ENCODE peak calls at places on chromosomes 11 and 22, in ten cellular contexts. X, S, F, R, P, Z, C, M, G and L are unnamed samples.

GRCh38 chr11:65440831-65441499 is 18.4 kb downstream of the NEAT1 start:
- DNase-seq in F (no peak), G (no peak), R (peak), S (no peak), Z (no peak), C (peak), P (peak), M (peak), X (no peak), L (no peak)

GRCh38 chr22:20844055-20845037 is 14.3 kb downstream of the PI4KA start:
- DNase-seq in M (no peak), C (no peak), Z (no peak), X (no peak), R (no peak), S (no peak), G (no peak), F (no peak), P (no peak), L (no peak)

GRCh38 chr11:7490054-7490453 is 4.7 kb downstream of the OLFML1 start:
- DNase-seq in P (no peak), M (peak), G (no peak), S (no peak), F (no peak), C (no peak), R (peak), X (peak), Z (no peak), L (no peak)

GRCh38 chr22:40326905-40327735 is 19.2 kb upstream of the ADSL start:
- DNase-seq in Z (no peak), G (no peak), C (no peak), F (no peak), X (no peak), P (no peak), M (peak), R (no peak), S (no peak), L (no peak)

GRCh38 chr11:114166897-114167323 is 107.4 kb downstream of the ZBTB16 start:
- DNase-seq in Z (no peak), C (peak), P (peak), M (peak), F (peak), G (no peak), X (no peak), S (no peak), R (peak), L (peak)

GRCh38 chr11:128324531-128325141 is 262.7 kb downstream of the ETS1 start:
- DNase-seq in R (no peak), Z (no peak), G (no peak), F (no peak), X (peak), S (no peak), P (peak), C (no peak), M (no peak), L (no peak)

GRCh38 chr11:133064152-133064877 is 468.0 kb downstream of the OPCML start:
- DNase-seq in S (peak), Z (peak), X (peak), G (peak), R (peak), P (no peak), C (peak), M (peak), F (peak), L (peak)

GRCh38 chr11:109229682-109230081 is 192.3 kb upstream of the C11orf87 start:
- DNase-seq in C (no peak), G (no peak), M (no peak), S (no peak), Z (no peak), P (no peak), R (no peak), F (no peak), X (no peak), L (no peak)

GRCh38 chr11:122711831-122712378 is 56.4 kb downstream of the UBASH3B start:
- DNase-seq in C (peak), F (peak), G (no peak), P (no peak), R (no peak), X (no peak), S (no peak), M (no peak), Z (no peak), L (no peak)

GRCh38 chr11:35525501-35526175 is at the start of gene PAMR1:
- DNase-seq in X (peak), G (no peak), C (peak), F (no peak), Z (peak), M (peak), R (peak), P (peak), S (no peak), L (peak)

GRCh38 chr11:10878408-10879214 is 20.8 kb upstream of the ZBED5 start:
- DNase-seq in R (no peak), F (peak), X (no peak), S (peak), Z (no peak), P (no peak), M (peak), C (no peak), G (peak), L (no peak)

GRCh38 chr11:8098879-8099278 is 17.9 kb downstream of the TUB start:
- DNase-seq in G (no peak), R (no peak), X (no peak), C (peak), S (no peak), P (no peak), F (no peak), Z (peak), M (peak), L (peak)

GRCh38 chr22:37741312-37741795 is 44.5 kb downstream of the TRIOBP start:
- DNase-seq in M (peak), S (peak), F (peak), C (peak), Z (peak), R (peak), G (peak), X (peak), P (peak), L (peak)

GRCh38 chr11:74196781-74197486 is 25.8 kb downstream of the PPME1 start:
- DNase-seq in P (no peak), M (no peak), G (no peak), C (no peak), Z (no peak), S (no peak), R (no peak), X (no peak), F (no peak), L (no peak)

GRCh38 chr11:10540915-10541591 is at the start of gene RNF141:
- DNase-seq in P (peak), Z (peak), C (peak), G (peak), F (peak), S (peak), M (peak), X (peak), R (peak), L (peak)

GRCh38 chr22:19607198-19608113 is 83.2 kb upstream of the CLDN5 start:
- DNase-seq in Z (peak), R (peak), P (peak), M (peak), X (no peak), C (no peak), S (no peak), G (no peak), F (no peak), L (peak)

GRCh38 chr11:131217313-131218297 is 152.8 kb upstream of the NTM start:
- DNase-seq in G (no peak), X (no peak), C (no peak), F (peak), S (no peak), R (no peak), P (no peak), Z (no peak), M (peak), L (no peak)

GRCh38 chr11:114232400-114233070 is 63.7 kb upstream of the NNMT start:
- DNase-seq in C (no peak), F (no peak), P (no peak), Z (no peak), S (no peak), X (no peak), R (no peak), M (no peak), G (no peak), L (no peak)

GRCh38 chr11:29334781-29335140 is 682.1 kb downstream of the KCNA4 start:
- DNase-seq in R (no peak), Z (no peak), G (no peak), S (no peak), C (no peak), F (no peak), P (no peak), X (no peak), M (peak), L (no peak)

GRCh38 chr22:18133452-18133851 is 16.5 kb upstream of the USP18 start:
- DNase-seq in F (no peak), R (peak), X (no peak), S (no peak), P (peak), M (no peak), G (no peak), C (no peak), Z (no peak), L (no peak)

GRCh38 chr11:110479445-110480101 is 49.8 kb downstream of the FDX1 start:
- DNase-seq in G (no peak), R (no peak), F (peak), X (no peak), Z (no peak), S (no peak), M (peak), C (no peak), P (peak), L (no peak)

GRCh38 chr11:2138436-2139117 is 612 bp downstream of the IGF2 start:
- DNase-seq in S (no peak), G (no peak), R (no peak), F (no peak), X (no peak), P (no peak), Z (no peak), C (no peak), M (no peak), L (no peak)

GRCh38 chr11:2139691-2140337 is 625 bp upstream of the IGF2 start:
- DNase-seq in Z (no peak), F (no peak), G (peak), S (no peak), X (no peak), C (no peak), R (no peak), M (no peak), P (no peak), L (no peak)

GRCh38 chr11:2140411-2141400 is 1.5 kb upstream of the IGF2 start:
- DNase-seq in X (no peak), Z (no peak), P (no peak), R (no peak), M (no peak), G (no peak), F (no peak), C (no peak), S (no peak), L (no peak)

GRCh38 chr11:2138075-2138435 is 1.1 kb downstream of the IGF2 start:
- DNase-seq in S (no peak), C (no peak), M (no peak), F (no peak), G (no peak), X (no peak), P (no peak), Z (no peak), R (no peak), L (no peak)

GRCh38 chr11:2139118-2139490 is at the start of gene IGF2:
- DNase-seq in S (peak), G (peak), C (no peak), R (no peak), M (no peak), F (no peak), P (no peak), Z (no peak), X (no peak), L (no peak)
- H3K4me3 ChIP-seq in S (peak), G (peak), C (peak), R (peak), M (peak), F (no peak), P (peak), Z (peak), X (peak), L (no peak)

GRCh38 chr11:94128746-94129504 is at the start of gene PANX1:
- DNase-seq in X (peak), Z (peak), C (peak), P (peak), M (peak), G (peak), R (peak), F (peak), S (peak), L (peak)
- TF ChIP-seq POLR2A in X (peak), Z (no peak), C (no peak), P (peak), M (peak), G (peak), R (peak), F (peak), S (peak), L (no peak)

GRCh38 chr11:6258571-6258998 is 1.1 kb upstream of the CCKBR start:
- DNase-seq in X (no peak), R (no peak), G (no peak), S (no peak), C (no peak), F (no peak), Z (peak), M (no peak), P (no peak), L (no peak)
- H3K4me3 ChIP-seq in X (peak), R (peak), G (no peak), S (peak), C (peak), F (no peak), Z (peak), M (no peak), P (peak), L (no peak)

GRCh38 chr11:18105802-18106574 is at the start of gene SAAL1:
- DNase-seq in C (peak), G (peak), S (peak), Z (peak), R (peak), P (peak), F (peak), M (peak), X (no peak), L (peak)
- TF ChIP-seq POLR2A in C (peak), G (peak), S (peak), Z (no peak), R (peak), P (no peak), F (peak), M (peak), X (no peak), L (no peak)

GRCh38 chr22:27772370-27773235 is 29.0 kb downstream of the MN1 start:
- DNase-seq in S (no peak), X (no peak), P (no peak), F (no peak), C (no peak), R (no peak), Z (no peak), G (no peak), M (no peak), L (no peak)
- H3K4me3 ChIP-seq in S (no peak), X (no peak), P (no peak), F (no peak), C (no peak), R (no peak), Z (no peak), G (no peak), M (no peak), L (no peak)

GRCh38 chr22:42799462-42800405 is 57.3 kb downstream of the ARFGAP3 start:
- DNase-seq in S (no peak), C (no peak), X (no peak), G (no peak), F (peak), R (no peak), Z (no peak), P (no peak), M (no peak), L (no peak)

GRCh38 chr22:42800731-42801536 is 56.1 kb downstream of the ARFGAP3 start:
- DNase-seq in X (no peak), M (no peak), G (peak), S (no peak), P (no peak), C (no peak), Z (no peak), F (no peak), R (no peak), L (no peak)

GRCh38 chr22:42799061-42799460 is 58.0 kb downstream of the ARFGAP3 start:
- DNase-seq in X (no peak), F (no peak), S (no peak), G (no peak), Z (no peak), M (no peak), R (no peak), C (no peak), P (no peak), L (peak)

GRCh38 chr22:42803454-42803853 is 53.6 kb downstream of the ARFGAP3 start:
- DNase-seq in Z (peak), X (no peak), P (peak), G (no peak), C (peak), M (no peak), R (no peak), S (no peak), F (no peak), L (no peak)

DNA sequence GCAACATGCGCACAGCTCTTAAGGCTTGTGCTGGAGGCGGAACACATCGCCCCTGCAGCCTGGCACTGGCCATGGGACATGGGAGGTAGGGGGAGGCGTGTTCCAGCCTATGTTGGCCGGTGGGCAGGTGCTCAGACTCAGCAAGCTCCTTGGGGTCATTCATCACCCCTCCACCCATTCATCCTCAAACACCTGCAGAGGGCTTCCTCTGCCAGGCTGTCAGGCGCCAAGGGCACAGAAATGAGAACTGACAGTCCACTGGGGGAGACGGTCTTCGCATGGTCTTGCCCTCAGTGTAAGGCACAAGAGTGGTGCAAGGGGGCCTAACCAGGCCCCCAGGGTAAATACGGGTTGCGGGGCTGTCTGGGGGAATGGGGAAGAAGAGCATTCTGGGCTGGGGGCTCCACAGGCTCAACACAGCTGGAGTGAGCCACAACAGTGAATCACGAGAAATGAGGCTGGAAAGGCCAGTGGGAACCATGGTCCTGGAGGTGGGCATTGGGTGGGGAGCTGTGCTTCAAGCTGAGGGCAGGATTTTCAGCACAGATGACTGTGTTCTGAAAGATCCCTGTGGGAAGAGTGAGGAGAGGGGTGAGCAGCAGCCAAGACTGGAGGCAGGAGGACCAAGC is 55.4 kb downstream of the ARFGAP3 start:
- DNase-seq in P (no peak), R (no peak), X (no peak), F (no peak), Z (no peak), C (peak), G (no peak), M (no peak), S (no peak), L (peak)
- TF ChIP-seq POLR2A in P (no peak), R (no peak), X (no peak), F (no peak), Z (no peak), C (no peak), G (no peak), M (no peak), S (no peak), L (no peak)

GRCh38 chr11:624705-625635 is at the start of gene CDHR5:
- DNase-seq in R (no peak), Z (no peak), C (no peak), G (peak), F (no peak), P (no peak), S (no peak), M (no peak), X (no peak), L (no peak)

GRCh38 chr11:625636-626319 is 1.0 kb upstream of the CDHR5 start:
- DNase-seq in X (no peak), C (peak), M (no peak), R (no peak), G (no peak), Z (no peak), S (no peak), F (no peak), P (no peak), L (no peak)

GRCh38 chr11:628056-628455 is 1.1 kb upstream of the SCT start:
- DNase-seq in Z (no peak), S (no peak), G (no peak), R (no peak), X (no peak), C (no peak), M (no peak), F (peak), P (no peak), L (no peak)

GRCh38 chr11:627273-627585 is 248 bp upstream of the SCT start:
- DNase-seq in M (no peak), S (no peak), Z (no peak), X (no peak), G (no peak), F (no peak), R (no peak), C (no peak), P (no peak), L (no peak)

GRCh38 chr11:626475-627272 is at the start of gene SCT:
- DNase-seq in C (peak), Z (no peak), S (no peak), G (no peak), F (no peak), X (no peak), M (no peak), R (no peak), P (no peak), L (no peak)
- H3K4me3 ChIP-seq in C (no peak), Z (no peak), S (no peak), G (no peak), F (no peak), X (peak), M (no peak), R (no peak), P (no peak), L (no peak)